ENCODE peak calls at places on chromosomes 7 and 10, in eight cellular contexts. F is A549, W is small intestine, J is RWPE2, V is AG04450, T is A673, M is Peyer's patch, P is OCI-LY7. R is an unnamed sample. For H3K9me3, the result is how much of the 10 kb centered on the place peaks cover.

GRCh38 chr10:6819301-6819700 is 239.2 kb upstream of the PRKCQ start:
- DNase-seq in P (no peak), J (no peak), V (no peak), F (no peak), T (no peak), W (no peak), M (no peak), R (no peak)

GRCh38 chr10:75100764-75101291 is 10.6 kb upstream of the SAMD8 start:
- DNase-seq in J (no peak), W (no peak), T (no peak), V (no peak), F (no peak), M (no peak), P (no peak), R (no peak)

GRCh38 chr7:118872568-118872967 is 648.1 kb downstream of the ANKRD7 start:
- DNase-seq in J (peak), W (no peak), P (no peak), F (no peak), M (no peak), V (no peak), T (no peak), R (no peak)

GRCh38 chr10:3754727-3755439 is 30.1 kb downstream of the KLF6 start:
- DNase-seq in F (peak), P (no peak), V (no peak), T (no peak), J (peak), W (peak), M (peak), R (no peak)

GRCh38 chr10:48444266-48444665 is 137.8 kb downstream of the MAPK8 start:
- DNase-seq in W (peak), P (peak), V (no peak), M (peak), T (peak), F (no peak), J (no peak), R (no peak)

GRCh38 chr7:95690367-95690947 is 81.9 kb upstream of the DYNC1I1 start:
- DNase-seq in P (peak), T (peak), M (no peak), J (no peak), W (peak), F (peak), V (peak), R (no peak)

GRCh38 chr10:24503627-24504320 is 219.9 kb downstream of the ARHGAP21 start:
- DNase-seq in P (peak), J (no peak), W (peak), T (peak), M (peak), F (peak), V (peak), R (peak)

GRCh38 chr10:77899080-77899477 is 27.5 kb downstream of the DLG5 start:
- DNase-seq in F (no peak), T (no peak), P (no peak), J (peak), W (peak), M (peak), V (no peak), R (peak)

GRCh38 chr7:1475991-1476390 is 16.7 kb upstream of the MICALL2 start:
- DNase-seq in P (no peak), W (no peak), M (no peak), J (no peak), F (no peak), T (no peak), V (no peak), R (no peak)

GRCh38 chr10:26457088-26457487 is 18.9 kb downstream of the APBB1IP start:
- DNase-seq in J (no peak), P (peak), V (no peak), T (no peak), W (no peak), M (no peak), F (no peak), R (no peak)

GRCh38 chr7:159031750-159032149 is 112.9 kb downstream of the VIPR2 start:
- DNase-seq in V (no peak), F (no peak), T (no peak), P (no peak), M (peak), J (no peak), W (no peak), R (no peak)

GRCh38 chr7:112050205-112050881 is 155.9 kb downstream of the DOCK4 start:
- DNase-seq in V (no peak), W (no peak), P (no peak), M (no peak), F (no peak), J (no peak), T (no peak), R (no peak)

GRCh38 chr7:51950811-51951210 is 634.2 kb upstream of the COBL start:
- DNase-seq in P (no peak), M (no peak), V (no peak), F (no peak), J (no peak), T (no peak), W (no peak), R (no peak)

GRCh38 chr7:150737265-150738055 is at the start of gene GIMAP5:
- DNase-seq in V (no peak), J (no peak), W (no peak), M (peak), P (no peak), F (no peak), T (no peak), R (peak)

GRCh38 chr7:90625562-90625961 is 29.4 kb downstream of the CDK14 start:
- DNase-seq in J (peak), F (no peak), P (no peak), T (peak), W (no peak), M (no peak), V (peak), R (no peak)

GRCh38 chr10:124539935-124540641 is 78.5 kb downstream of the LHPP start:
- DNase-seq in J (no peak), T (peak), V (no peak), F (peak), W (peak), M (peak), P (peak), R (peak)

GRCh38 chr10:34286136-34286739 is 528.9 kb downstream of the PARD3 start:
- DNase-seq in F (no peak), V (no peak), W (no peak), M (no peak), T (no peak), P (no peak), J (no peak), R (no peak)

GRCh38 chr10:125802739-125803138 is 20.3 kb downstream of the UROS start:
- DNase-seq in F (no peak), V (no peak), P (no peak), J (no peak), T (no peak), M (no peak), W (no peak), R (no peak)

GRCh38 chr7:99014113-99014985 is 129.6 kb downstream of the SMURF1 start:
- DNase-seq in V (no peak), M (peak), W (no peak), P (no peak), F (no peak), T (no peak), J (no peak), R (no peak)

GRCh38 chr10:70832852-70833542 is 17.2 kb downstream of the SGPL1 start:
- DNase-seq in M (no peak), T (no peak), P (no peak), F (no peak), J (no peak), W (no peak), V (peak), R (no peak)

GRCh38 chr7:92797284-92797683 is 39.1 kb downstream of the CDK6 start:
- DNase-seq in J (no peak), F (no peak), W (no peak), P (no peak), M (no peak), T (no peak), V (no peak), R (no peak)

GRCh38 chr7:7408001-7408770 is 127.5 kb downstream of the COL28A1 start:
- DNase-seq in W (peak), T (no peak), J (no peak), P (no peak), V (no peak), F (no peak), M (peak), R (peak)

GRCh38 chr10:21100190-21100589 is 203.1 kb upstream of the NEBL start:
- DNase-seq in T (no peak), F (no peak), P (no peak), J (no peak), W (no peak), M (no peak), V (no peak), R (no peak)

GRCh38 chr7:148882668-148883232 is 1.3 kb downstream of the EZH2 start:
- DNase-seq in T (no peak), V (no peak), W (peak), J (no peak), M (no peak), P (no peak), F (no peak), R (peak)

GRCh38 chr10:48748573-48748972 is 63.9 kb downstream of the WDFY4 start:
- DNase-seq in M (no peak), W (no peak), F (no peak), J (no peak), V (no peak), P (no peak), T (no peak), R (no peak)

DNA sequence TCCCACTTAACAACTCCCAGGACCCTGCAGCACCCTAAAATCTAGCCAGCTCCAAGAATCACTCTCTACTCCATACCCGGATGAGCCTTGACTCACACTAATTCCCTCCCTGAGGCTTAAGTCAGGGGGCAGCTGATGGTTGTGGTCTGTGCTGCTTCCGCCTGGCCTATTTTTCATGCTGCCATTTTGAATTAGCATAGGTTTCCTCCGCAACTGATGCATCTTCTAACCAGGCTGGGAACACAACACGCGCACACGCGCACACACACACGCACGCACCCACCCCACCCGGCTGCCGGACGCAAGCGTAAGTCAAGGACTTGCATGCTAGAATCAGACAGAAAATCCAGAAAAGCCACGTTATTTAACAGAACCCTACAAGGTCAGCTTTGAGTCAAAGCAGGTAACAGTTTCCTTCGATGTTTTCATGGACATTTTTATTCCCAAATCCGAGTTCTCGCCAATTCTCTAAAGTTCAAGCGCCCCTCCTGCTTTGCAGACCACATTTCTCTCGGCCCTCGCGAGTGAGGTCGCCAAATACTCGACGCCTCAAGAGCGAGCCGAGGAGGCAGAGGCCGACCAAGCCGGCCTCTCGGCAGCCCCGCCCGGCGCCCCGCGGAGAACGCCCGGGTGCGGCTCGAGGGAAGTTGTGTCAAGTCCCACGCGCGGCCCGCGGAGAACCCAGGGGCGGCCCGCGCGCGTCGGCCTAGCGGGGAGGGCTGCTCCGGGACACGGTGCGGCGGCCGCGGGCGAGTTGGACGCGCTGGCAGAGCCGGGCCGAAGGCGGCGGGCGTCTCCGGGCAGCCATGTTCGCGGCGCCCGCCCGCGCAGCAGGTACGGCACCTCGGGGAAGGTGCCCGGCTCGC is 977 bp downstream of the SCRN1 start:
- DNase-seq in M (peak), F (peak), V (no peak), J (no peak), W (peak), P (peak), T (peak), R (peak)
- H3K9me3 ChIP-seq in M (under half), F (under half), V (under half), J (under half), W (under half), P (under half), T (under half), R (under half)

GRCh38 chr7:128811631-128812430 is 18.4 kb upstream of the FLNC start:
- DNase-seq in T (no peak), W (no peak), J (no peak), M (no peak), P (no peak), V (no peak), F (no peak), R (no peak)
- H3K9me3 ChIP-seq in T (under half), W (under half), J (under half), M (under half), P (under half), V (under half), F (under half), R (under half)

GRCh38 chr7:56449762-56450161 is 333.5 kb upstream of the NUPR2 start:
- DNase-seq in F (no peak), V (no peak), P (no peak), T (no peak), M (no peak), W (no peak), J (no peak), R (no peak)

GRCh38 chr7:56447864-56448693 is 331.9 kb upstream of the NUPR2 start:
- DNase-seq in F (no peak), P (no peak), W (no peak), J (no peak), T (no peak), V (no peak), M (no peak), R (no peak)
- H3K9me3 ChIP-seq in F (under half), P (under half), W (under half), J (under half), T (under half), V (under half), M (under half), R (half or more)

GRCh38 chr7:155198206-155198892 is 99.3 kb upstream of the INSIG1 start:
- DNase-seq in J (no peak), V (no peak), F (no peak), P (no peak), M (no peak), W (no peak), T (no peak), R (no peak)

GRCh38 chr7:155193716-155194115 is 104.0 kb upstream of the INSIG1 start:
- DNase-seq in V (no peak), T (no peak), M (no peak), J (no peak), F (no peak), P (no peak), W (no peak), R (no peak)

GRCh38 chr7:155194531-155195140 is 103.0 kb upstream of the INSIG1 start:
- DNase-seq in V (no peak), P (no peak), F (no peak), T (no peak), M (no peak), W (no peak), J (no peak), R (no peak)

GRCh38 chr7:155192961-155193640 is 104.6 kb upstream of the INSIG1 start:
- DNase-seq in V (no peak), J (no peak), M (no peak), F (no peak), P (no peak), W (no peak), T (no peak), R (no peak)

GRCh38 chr7:155195939-155196523 is 101.6 kb upstream of the INSIG1 start:
- DNase-seq in J (no peak), P (no peak), M (no peak), F (no peak), T (no peak), V (no peak), W (no peak), R (no peak)
- H3K9me3 ChIP-seq in J (under half), P (under half), M (under half), F (under half), T (under half), V (under half), W (under half), R (under half)

DNA sequence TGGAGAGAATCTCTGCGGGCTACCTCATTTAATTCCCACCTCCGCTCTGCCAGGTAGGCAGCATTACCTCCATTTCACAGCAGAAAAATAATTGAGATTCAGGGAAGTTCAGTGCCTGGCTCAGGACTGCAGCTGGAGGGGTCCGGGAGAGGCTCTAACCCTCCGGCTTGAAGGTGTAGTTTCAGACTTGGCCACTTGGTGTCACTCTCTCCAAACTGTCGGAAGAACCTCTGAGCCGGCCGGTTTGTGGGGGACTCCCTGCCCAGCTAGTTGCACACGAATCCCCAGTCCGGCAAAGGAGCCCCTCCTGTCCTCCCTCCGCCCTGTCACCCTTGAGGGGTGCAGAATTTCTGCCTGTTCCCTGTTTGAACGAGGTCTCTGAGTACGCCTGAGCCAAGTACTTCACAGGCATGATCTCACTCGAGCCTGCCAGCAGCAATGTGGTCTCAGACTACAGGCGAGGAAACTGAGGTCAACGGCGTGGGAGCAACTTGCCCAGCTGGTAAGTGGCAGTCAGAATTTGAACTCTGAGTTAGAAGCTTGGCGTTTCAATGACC is 144.7 kb upstream of the ZNF716 start:
- DNase-seq in T (peak), W (no peak), M (no peak), P (peak), J (no peak), F (no peak), V (no peak), R (no peak)
- H3K9me3 ChIP-seq in T (under half), W (under half), M (under half), P (under half), J (under half), F (under half), V (under half), R (half or more)

GRCh38 chr10:130662775-130663174 is 526.6 kb downstream of the GLRX3 start:
- DNase-seq in J (no peak), P (no peak), F (no peak), V (no peak), W (no peak), T (no peak), M (no peak), R (no peak)
- H3K9me3 ChIP-seq in J (under half), P (under half), F (under half), V (half or more), W (under half), T (under half), M (under half), R (under half)

GRCh38 chr10:133568287-133568614 is 2.9 kb upstream of the SYCE1 start:
- DNase-seq in J (no peak), P (no peak), T (no peak), V (no peak), M (no peak), W (no peak), F (no peak), R (no peak)
- H3K9me3 ChIP-seq in J (under half), P (under half), T (under half), V (under half), M (under half), W (under half), F (under half), R (under half)

DNA sequence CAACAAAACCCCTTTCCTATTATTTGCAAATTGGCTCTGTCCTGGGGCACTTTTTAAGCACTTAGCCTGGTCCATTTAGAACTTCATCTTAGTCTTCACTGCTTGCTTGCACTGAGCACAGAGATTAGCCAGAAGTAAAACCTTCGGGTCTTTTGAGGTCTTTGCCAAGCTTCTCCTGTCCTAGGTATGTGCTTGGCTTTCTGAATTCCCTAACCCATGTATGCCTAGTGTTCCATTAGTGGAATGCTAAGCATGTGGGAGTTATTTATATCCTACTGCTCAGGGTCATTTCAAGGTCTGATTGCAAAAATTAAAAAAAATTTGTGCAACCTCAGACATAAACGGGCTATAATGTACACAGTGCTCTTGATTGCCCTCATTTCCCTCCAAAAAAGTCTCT is 18.0 kb downstream of the ZNF37A start:
- DNase-seq in W (no peak), F (no peak), M (no peak), P (no peak), J (no peak), T (no peak), V (no peak), R (no peak)
- H3K9me3 ChIP-seq in W (under half), F (half or more), M (under half), P (under half), J (under half), T (half or more), V (under half), R (half or more)

GRCh38 chr7:134565643-134566136 is 16.8 kb downstream of the AKR1B15 start:
- DNase-seq in P (no peak), M (no peak), W (no peak), V (no peak), J (no peak), T (no peak), F (no peak), R (no peak)
- H3K9me3 ChIP-seq in P (under half), M (under half), W (under half), V (under half), J (under half), T (under half), F (half or more), R (under half)

R was measured in mucosa of descending colon.